ENCODE peak calls at places on chromosomes 6 and 20, in seven cellular contexts. Y is GM23248, S is MM.1S, W is SK-N-SH, U is hepatocyte, C is PC-3, L is neural progenitor cell. Z is an unnamed sample.

GRCh38 chr6:36244641-36245280 is 25.1 kb upstream of the PNPLA1 start:
- DNase-seq in Y (no peak), S (no peak), W (no peak), U (no peak), C (no peak), L (peak; percentile 53), Z (no peak)

GRCh38 chr20:43955244-43956191 is 40.9 kb downstream of the TOX2 start:
- DNase-seq in Y (peak; percentile 97), S (peak; percentile 83), W (no peak), U (no peak), C (peak; percentile 96), L (no peak), Z (no peak)

GRCh38 chr20:48538058-48538825 is 289.6 kb downstream of the PREX1 start:
- DNase-seq in Y (peak; percentile 57), S (no peak), W (no peak), U (peak; percentile 65), C (peak; percentile 97), L (peak; percentile 48), Z (no peak)

GRCh38 chr6:14228571-14228970 is 111.0 kb downstream of the CD83 start:
- DNase-seq in Y (peak; percentile 86), S (no peak), W (no peak), U (no peak), C (no peak), L (no peak), Z (peak; percentile 79)

GRCh38 chr20:20606881-20607280 is 105.6 kb downstream of the RALGAPA2 start:
- DNase-seq in Y (no peak), S (no peak), W (no peak), U (no peak), C (no peak), L (no peak), Z (no peak)

GRCh38 chr6:83615025-83615999 is 93.6 kb downstream of the SNAP91 start:
- DNase-seq in Y (peak; percentile 65), S (peak; percentile 42), W (peak; percentile 71), U (peak; percentile 53), C (peak; percentile 42), L (peak; percentile 71), Z (peak; percentile 49)

GRCh38 chr6:121319112-121319553 is 15.1 kb downstream of the TBC1D32 start:
- DNase-seq in Y (peak; percentile 62), S (peak; percentile 37), W (no peak), U (peak; percentile 64), C (peak; percentile 58), L (peak; percentile 43), Z (no peak)

GRCh38 chr20:13543783-13544182 is 94.9 kb downstream of the TASP1 start:
- DNase-seq in Y (no peak), S (no peak), W (no peak), U (no peak), C (no peak), L (no peak), Z (no peak)

GRCh38 chr20:59937150-59937549 is 3.0 kb downstream of the PPP1R3D start:
- DNase-seq in Y (peak; percentile 44), S (no peak), W (no peak), U (no peak), C (no peak), L (no peak), Z (no peak)

GRCh38 chr20:20831794-20832193 is 119.3 kb upstream of the RALGAPA2 start:
- DNase-seq in Y (no peak), S (no peak), W (no peak), U (no peak), C (peak; percentile 28), L (no peak), Z (no peak)

GRCh38 chr6:16337280-16337975 is 99.0 kb downstream of the GMPR start:
- DNase-seq in Y (peak; percentile 89), S (no peak), W (peak; percentile 81), U (peak; percentile 85), C (no peak), L (no peak), Z (no peak)

GRCh38 chr20:21325296-21325695 is 22.2 kb downstream of the XRN2 start:
- DNase-seq in Y (no peak), S (no peak), W (no peak), U (no peak), C (no peak), L (no peak), Z (no peak)

GRCh38 chr20:44738779-44739477 is 6.7 kb upstream of the KCNK15 start:
- DNase-seq in Y (peak; percentile 85), S (peak; percentile 77), W (peak; percentile 88), U (peak; percentile 78), C (peak; percentile 80), L (peak; percentile 80), Z (peak; percentile 91)

GRCh38 chr6:41732601-41733348 is 2.6 kb downstream of the TFEB start:
- DNase-seq in Y (peak; percentile 22), S (peak; percentile 87), W (no peak), U (peak; percentile 58), C (no peak), L (no peak), Z (peak; percentile 87)

GRCh38 chr6:24991748-24992467 is 56.1 kb upstream of the RIPOR2 start:
- DNase-seq in Y (peak; percentile 71), S (peak; percentile 72), W (peak; percentile 51), U (peak; percentile 70), C (peak; percentile 72), L (peak; percentile 80), Z (peak; percentile 91)

GRCh38 chr6:42165016-42165415 is 8.1 kb upstream of the GUCA1A start:
- DNase-seq in Y (peak; percentile 85), S (no peak), W (no peak), U (no peak), C (no peak), L (no peak), Z (no peak)

DNA sequence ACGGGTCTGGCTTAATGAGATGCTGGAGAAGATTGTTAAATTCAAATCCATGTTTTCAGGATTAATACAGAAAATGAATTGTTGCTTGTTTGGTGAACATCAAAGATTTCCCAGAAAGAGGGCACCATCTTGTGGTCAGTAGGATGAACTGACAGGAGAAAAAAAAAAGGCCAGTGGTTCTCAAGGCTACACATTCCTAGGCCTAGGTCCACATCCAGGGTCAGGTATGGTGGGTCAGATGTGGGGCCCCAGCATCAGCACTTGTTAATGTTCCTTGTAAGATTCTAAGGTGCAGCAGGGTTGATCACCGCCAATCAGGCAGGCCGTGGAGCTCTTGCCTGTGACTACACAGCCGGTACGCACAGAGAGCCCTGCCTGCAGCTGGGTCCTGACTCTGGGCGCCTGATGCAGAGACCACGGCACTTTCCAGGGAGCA is 34.0 kb upstream of the FOXO3 start:
- DNase-seq in Y (peak; percentile 64), S (peak; percentile 41), W (peak; percentile 64), U (peak; percentile 58), C (peak; percentile 58), L (peak; percentile 53), Z (peak; percentile 54)
- TF ChIP-seq EZH2phosphoT487 in Y (no peak), S (no peak), W (no peak), U (no peak), C (no peak), L (no peak), Z (no peak)

GRCh38 chr20:3595541-3595940 is 67.7 kb downstream of the GFRA4 start:
- DNase-seq in Y (no peak), S (no peak), W (no peak), U (no peak), C (no peak), L (no peak), Z (no peak)
- TF ChIP-seq EZH2phosphoT487 in Y (no peak), S (no peak), W (no peak), U (no peak), C (no peak), L (no peak), Z (no peak)

DNA sequence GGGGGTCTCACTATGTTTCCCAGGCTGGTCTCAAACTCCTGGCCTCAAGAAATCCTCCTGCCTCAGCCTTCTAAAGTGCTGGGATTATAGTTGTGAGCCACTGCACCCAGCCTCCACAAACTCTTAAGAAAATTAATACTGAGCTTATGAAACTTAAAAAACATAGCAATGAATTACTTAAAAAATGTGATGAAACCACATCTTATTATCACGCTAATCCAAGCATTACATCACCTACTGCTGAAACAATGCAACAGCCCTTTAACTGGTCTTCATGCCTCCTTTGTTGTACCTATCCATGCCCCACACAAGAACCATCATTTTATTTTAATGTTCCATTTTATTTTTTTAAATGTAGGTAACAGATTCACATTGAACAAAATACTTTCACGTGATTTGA is 24.9 kb downstream of the SESN1 start:
- DNase-seq in Y (peak; percentile 51), S (no peak), W (no peak), U (no peak), C (no peak), L (no peak), Z (no peak)
- TF ChIP-seq EZH2phosphoT487 in Y (no peak), S (no peak), W (no peak), U (no peak), C (no peak), L (no peak), Z (no peak)

GRCh38 chr6:88985901-88986300 is 22.5 kb upstream of the RNGTT start:
- DNase-seq in Y (no peak), S (no peak), W (no peak), U (peak; percentile 17), C (peak; percentile 67), L (no peak), Z (no peak)

GRCh38 chr6:88983532-88983931 is 20.1 kb upstream of the RNGTT start:
- DNase-seq in Y (peak; percentile 61), S (no peak), W (peak; percentile 27), U (peak; percentile 48), C (peak; percentile 45), L (peak; percentile 48), Z (peak; percentile 33)

GRCh38 chr6:88987922-88988321 is 24.5 kb upstream of the RNGTT start:
- DNase-seq in Y (no peak), S (no peak), W (no peak), U (no peak), C (no peak), L (no peak), Z (no peak)

GRCh38 chr6:88984152-88984551 is 20.7 kb upstream of the RNGTT start:
- DNase-seq in Y (no peak), S (no peak), W (no peak), U (no peak), C (no peak), L (no peak), Z (no peak)

GRCh38 chr6:88982720-88983119 is 19.3 kb upstream of the RNGTT start:
- DNase-seq in Y (peak; percentile 95), S (peak; percentile 61), W (peak; percentile 52), U (peak; percentile 71), C (peak; percentile 84), L (peak; percentile 56), Z (peak; percentile 72)
- TF ChIP-seq EZH2phosphoT487 in Y (no peak), S (no peak), W (no peak), U (no peak), C (no peak), L (no peak), Z (no peak)

DNA sequence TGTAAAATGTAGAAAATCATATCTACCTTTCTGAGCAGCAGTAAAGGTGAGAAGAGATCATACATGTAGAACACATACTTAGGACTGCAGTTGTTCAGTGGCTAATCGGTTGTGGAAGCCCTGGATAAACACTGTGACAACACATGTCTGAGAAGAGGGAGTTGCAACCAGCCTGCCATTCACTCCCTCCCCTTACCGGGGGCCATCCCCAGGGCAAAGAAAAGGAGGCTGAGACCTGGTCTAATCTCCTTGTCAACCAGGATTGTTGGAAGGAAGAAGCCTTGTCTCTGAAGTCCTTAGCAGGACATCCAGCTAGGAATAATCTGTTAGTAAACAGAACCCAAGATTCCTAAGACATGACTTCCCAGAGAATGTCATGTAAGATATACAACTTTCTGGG is 462.5 kb upstream of the AGPAT4 start:
- DNase-seq in Y (no peak), S (no peak), W (no peak), U (no peak), C (no peak), L (no peak), Z (no peak)
- TF ChIP-seq EZH2phosphoT487 in Y (no peak), S (no peak), W (no peak), U (no peak), C (no peak), L (no peak), Z (no peak)

Z was measured in OCI-LY7.